ENCODE peak calls at places on chromosome 7, in ten cellular contexts. J is hepatic stellate cell; R is C1 segment of cervical spinal cord; B is omental fat pad; H is suprapubic skin; K is skeletal muscle cell; I is stimulated activated CD4-positive, alpha-beta T cell treated with anti-CD3 and anti-CD28 coated beads, TNF-alpha, amount 100 ng/mL, for 24 hours; C is GM18507; E is NCI-H1694 treated with DMSO at 0.1 percent for 48 hours; N is GM12865. D is an unnamed sample.
A peak's percentile ranks its signal among the peaks of the same experiment; 100 is the strongest.

GRCh38 chr7:3092468-3092867 is 48.8 kb upstream of the CARD11 start:
- DNase-seq in R (no peak), C (peak; percentile 38), I (peak; percentile 40), H (no peak), B (no peak), J (no peak), E (no peak), K (no peak), N (peak; percentile 83), D (no peak)

GRCh38 chr7:124536156-124536762 is 229.3 kb downstream of the GPR37 start:
- DNase-seq in N (no peak), E (no peak), I (no peak), B (no peak), H (no peak), J (no peak), C (no peak), K (no peak), R (no peak), D (no peak)

GRCh38 chr7:6387734-6388294 is 59.9 kb downstream of the DAGLB start:
- DNase-seq in J (no peak), R (no peak), K (no peak), B (no peak), N (no peak), H (no peak), C (no peak), I (no peak), E (no peak), D (no peak)

GRCh38 chr7:128052404-128052803 is 21.2 kb upstream of the LRRC4 start:
- DNase-seq in C (no peak), R (no peak), K (no peak), I (no peak), B (no peak), H (no peak), N (no peak), J (no peak), E (no peak), D (no peak)

GRCh38 chr7:46080595-46081159 is 159.6 kb upstream of the IGFBP3 start:
- DNase-seq in E (no peak), H (no peak), C (no peak), N (no peak), I (no peak), R (no peak), K (no peak), B (no peak), J (no peak), D (no peak)

GRCh38 chr7:117780832-117781231 is 92.4 kb downstream of the CTTNBP2 start:
- DNase-seq in H (no peak), R (no peak), N (peak; percentile 74), C (no peak), E (no peak), J (peak; percentile 31), K (no peak), I (no peak), B (no peak), D (no peak)

GRCh38 chr7:38934536-38934935 is 25.5 kb upstream of the VPS41 start:
- DNase-seq in C (no peak), J (no peak), K (no peak), I (no peak), N (no peak), R (no peak), B (no peak), H (no peak), E (no peak), D (no peak)

GRCh38 chr7:4436936-4437335 is 245.2 kb upstream of the FOXK1 start:
- DNase-seq in K (no peak), H (no peak), J (no peak), N (no peak), C (no peak), E (no peak), B (no peak), R (no peak), I (no peak), D (no peak)

GRCh38 chr7:1922870-1923236 is 252.8 kb downstream of the ELFN1 start:
- DNase-seq in B (no peak), C (no peak), N (no peak), H (no peak), J (no peak), E (no peak), R (no peak), I (no peak), K (no peak), D (no peak)

GRCh38 chr7:139811106-139811505 is 18.0 kb upstream of the TBXAS1 start:
- DNase-seq in R (no peak), J (no peak), N (no peak), C (no peak), B (no peak), H (no peak), I (no peak), E (no peak), K (no peak), D (no peak)

GRCh38 chr7:133330085-133330484 is 77.2 kb downstream of the EXOC4 start:
- DNase-seq in C (no peak), B (no peak), H (no peak), N (no peak), E (no peak), K (no peak), I (no peak), R (no peak), J (no peak), D (no peak)

GRCh38 chr7:31497501-31497900 is 16.4 kb upstream of the ITPRID1 start:
- DNase-seq in I (no peak), N (no peak), H (no peak), R (no peak), B (no peak), K (no peak), C (no peak), J (no peak), E (no peak), D (no peak)

GRCh38 chr7:70347463-70347855 is 749.2 kb downstream of the AUTS2 start:
- DNase-seq in R (no peak), I (no peak), H (no peak), E (no peak), J (no peak), B (no peak), C (no peak), K (no peak), N (no peak), D (no peak)

GRCh38 chr7:122369756-122370155 is 65.2 kb upstream of the FEZF1 start:
- DNase-seq in N (no peak), B (no peak), R (no peak), J (no peak), K (no peak), I (no peak), C (no peak), H (no peak), E (no peak), D (no peak)